ENCODE peak calls at places on chromosome 21, in six cellular contexts. O, N, P, Y, K and Q are unnamed samples.

GRCh38 chr21:25283720-25284119 is 323.6 kb downstream of the MRPL39 start:
- DNase-seq in P (peak), O (no peak), K (no peak), Y (no peak), N (no peak), Q (no peak)

GRCh38 chr21:35005825-35006224 is 43.3 kb downstream of the RUNX1 start:
- DNase-seq in Y (no peak), P (no peak), O (no peak), K (no peak), N (no peak), Q (no peak)

GRCh38 chr21:34807881-34808568 is 139.2 kb downstream of the CLIC6 start:
- DNase-seq in Y (no peak), P (peak), N (peak), O (no peak), K (peak), Q (peak)

GRCh38 chr21:35737425-35737824 is 322.9 kb downstream of the SETD4 start:
- DNase-seq in Y (no peak), K (no peak), O (no peak), P (no peak), N (no peak), Q (no peak)

GRCh38 chr21:28590026-28590425 is 402.7 kb downstream of the LTN1 start:
- DNase-seq in N (no peak), O (no peak), P (no peak), Y (no peak), K (no peak), Q (no peak)

GRCh38 chr21:29849735-29850176 is 90.0 kb downstream of the GRIK1 start:
- DNase-seq in P (peak), O (peak), K (peak), Y (no peak), N (peak), Q (no peak)

GRCh38 chr21:15437873-15438272 is 291.9 kb upstream of the USP25 start:
- DNase-seq in K (no peak), P (peak), N (no peak), O (no peak), Y (no peak), Q (no peak)

GRCh38 chr21:35075546-35075945 is 26.4 kb upstream of the RUNX1 start:
- DNase-seq in N (peak), P (no peak), Y (no peak), O (no peak), K (no peak), Q (no peak)

GRCh38 chr21:36522174-36522810 is 42.4 kb upstream of the CLDN14 start:
- DNase-seq in K (no peak), Y (no peak), N (no peak), P (no peak), O (no peak), Q (no peak)

GRCh38 chr21:20617130-20617529 is 381.1 kb upstream of the NCAM2 start:
- DNase-seq in N (no peak), K (peak), Y (no peak), P (no peak), O (no peak), Q (no peak)

GRCh38 chr21:22399717-22400520 is 1401.7 kb downstream of the NCAM2 start:
- DNase-seq in Y (no peak), O (no peak), P (no peak), N (no peak), K (no peak), Q (no peak)

GRCh38 chr21:36207577-36208320 is 51.1 kb downstream of the DOP1B start:
- DNase-seq in K (no peak), N (no peak), Y (no peak), O (no peak), P (peak), Q (no peak)

GRCh38 chr21:37532868-37533780 is 166.6 kb downstream of the DYRK1A start:
- DNase-seq in Y (no peak), O (peak), K (peak), N (peak), P (peak), Q (no peak)

GRCh38 chr21:36654341-36654740 is 44.6 kb upstream of the SIM2 start:
- DNase-seq in Y (no peak), N (no peak), K (peak), P (no peak), O (no peak), Q (no peak)

GRCh38 chr21:42235593-42235992 is 16.7 kb downstream of the ABCG1 start:
- DNase-seq in O (no peak), K (no peak), Y (no peak), P (no peak), N (no peak), Q (peak)

GRCh38 chr21:42234026-42234425 is 15.1 kb downstream of the ABCG1 start:
- DNase-seq in K (no peak), Y (no peak), P (no peak), O (no peak), N (no peak), Q (peak)

GRCh38 chr21:42236014-42236413 is 17.1 kb downstream of the ABCG1 start:
- DNase-seq in O (peak), K (peak), P (no peak), Y (no peak), N (peak), Q (peak)

GRCh38 chr21:42233067-42233981 is 14.4 kb downstream of the ABCG1 start:
- DNase-seq in N (peak), P (peak), O (peak), K (peak), Y (no peak), Q (peak)

DNA sequence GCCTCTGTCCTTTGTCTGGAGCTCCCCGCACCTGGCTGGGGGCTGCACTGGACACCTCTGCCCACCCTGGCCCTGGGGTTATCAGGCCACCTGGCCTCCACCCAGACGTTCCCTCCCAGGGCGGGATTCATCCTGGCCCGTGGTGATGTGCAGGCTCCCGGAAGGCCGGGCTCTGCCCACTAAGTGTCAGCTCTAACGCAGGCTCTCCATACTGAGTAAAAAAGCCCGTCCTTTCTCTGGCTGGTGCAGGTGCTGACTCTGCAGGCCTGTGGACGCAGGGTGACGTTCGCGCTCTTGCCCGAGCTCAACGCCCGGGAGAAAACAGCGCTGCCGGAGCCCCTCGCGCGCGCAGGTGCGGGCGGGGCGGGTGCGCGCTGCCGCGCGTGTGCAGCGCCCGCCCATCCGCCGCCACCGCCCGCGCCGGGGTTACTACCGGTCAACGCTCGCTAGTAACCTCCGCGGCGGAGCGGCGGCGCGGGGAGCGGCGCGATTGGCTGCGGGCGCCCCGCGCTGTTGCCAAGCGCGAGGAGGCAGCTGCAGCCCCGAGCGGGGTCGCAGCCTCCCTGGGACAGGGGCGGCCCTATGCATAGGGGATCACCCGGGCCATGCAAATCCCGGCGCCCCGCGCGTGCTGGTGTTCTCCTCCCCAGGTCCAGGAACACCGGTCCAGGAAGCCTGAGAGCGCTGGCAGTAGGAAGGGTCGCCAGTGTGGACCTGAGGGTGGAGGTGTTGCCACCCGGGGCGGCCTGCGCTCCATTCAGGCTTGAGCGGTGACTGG is 15.7 kb downstream of the ABCG1 start:
- DNase-seq in O (peak), N (peak), Y (no peak), K (peak), P (peak), Q (peak)
- TF ChIP-seq POLR2A in O (peak), N (peak), Y (no peak), K (no peak), P (peak), Q (no peak)

GRCh38 chr21:38819719-38820147 is 14.0 kb downstream of the ETS2 start:
- DNase-seq in K (peak), N (no peak), Y (no peak), O (peak), P (no peak), Q (no peak)

GRCh38 chr21:38818336-38818723 is 12.6 kb downstream of the ETS2 start:
- DNase-seq in K (no peak), N (no peak), O (no peak), Y (no peak), P (no peak), Q (no peak)

GRCh38 chr21:38816400-38816973 is 10.8 kb downstream of the ETS2 start:
- DNase-seq in K (no peak), Y (no peak), N (no peak), P (no peak), O (no peak), Q (no peak)

GRCh38 chr21:38819051-38819718 is 13.5 kb downstream of the ETS2 start:
- DNase-seq in O (no peak), Y (no peak), N (no peak), P (no peak), K (no peak), Q (no peak)

GRCh38 chr21:38817371-38818335 is 11.9 kb downstream of the ETS2 start:
- DNase-seq in O (peak), Y (no peak), N (peak), K (no peak), P (no peak), Q (no peak)
- TF ChIP-seq POLR2A in O (peak), Y (no peak), N (no peak), K (no peak), P (no peak), Q (no peak)

GRCh38 chr21:45140346-45140940 is 66.1 kb downstream of the ADARB1 start:
- DNase-seq in O (peak), Y (no peak), K (peak), P (peak), N (peak), Q (peak)
- TF ChIP-seq POLR2A in O (no peak), Y (no peak), K (no peak), P (no peak), N (no peak), Q (no peak)

GRCh38 chr21:44969066-44969649 is 29.3 kb downstream of the SLX9 start:
- DNase-seq in N (no peak), K (no peak), Y (no peak), P (no peak), O (no peak), Q (no peak)

GRCh38 chr21:44970766-44971671 is 31.2 kb downstream of the SLX9 start:
- DNase-seq in Y (no peak), N (no peak), K (no peak), P (no peak), O (no peak), Q (no peak)

GRCh38 chr21:44971672-44971995 is 31.8 kb downstream of the SLX9 start:
- DNase-seq in K (no peak), Y (no peak), O (no peak), P (no peak), N (no peak), Q (no peak)

GRCh38 chr21:44972301-44972814 is 32.5 kb downstream of the SLX9 start:
- DNase-seq in Y (no peak), O (no peak), N (no peak), P (no peak), K (no peak), Q (no peak)

GRCh38 chr21:44969965-44970755 is 30.3 kb downstream of the SLX9 start:
- DNase-seq in N (peak), Y (no peak), K (no peak), P (peak), O (no peak), Q (peak)
- TF ChIP-seq POLR2A in N (no peak), Y (no peak), K (no peak), P (no peak), O (no peak), Q (no peak)

DNA sequence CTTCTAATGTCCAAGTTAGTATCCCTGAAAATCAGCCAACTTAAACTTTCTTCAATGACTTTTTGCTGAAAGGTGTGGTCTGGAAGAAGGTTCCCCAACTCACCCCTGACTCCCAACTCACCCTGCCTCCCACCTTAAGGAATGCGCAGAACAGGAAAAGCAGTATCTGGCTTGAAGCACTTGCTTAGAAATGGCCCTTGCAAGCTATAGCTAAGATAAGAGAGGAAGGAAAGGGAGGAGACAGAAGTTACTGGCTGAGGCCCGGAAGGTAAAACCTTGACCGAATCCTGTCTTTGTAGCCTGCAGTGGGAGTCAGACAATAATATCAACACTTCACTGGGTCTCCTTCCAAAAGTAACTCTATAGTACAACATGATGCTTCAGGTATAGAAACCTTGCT is 2.9 kb downstream of the CYYR1 start:
- DNase-seq in K (no peak), O (no peak), Y (no peak), N (no peak), P (no peak), Q (no peak)
- TF ChIP-seq POLR2A in K (no peak), O (no peak), Y (no peak), N (no peak), P (no peak), Q (no peak)

DNA sequence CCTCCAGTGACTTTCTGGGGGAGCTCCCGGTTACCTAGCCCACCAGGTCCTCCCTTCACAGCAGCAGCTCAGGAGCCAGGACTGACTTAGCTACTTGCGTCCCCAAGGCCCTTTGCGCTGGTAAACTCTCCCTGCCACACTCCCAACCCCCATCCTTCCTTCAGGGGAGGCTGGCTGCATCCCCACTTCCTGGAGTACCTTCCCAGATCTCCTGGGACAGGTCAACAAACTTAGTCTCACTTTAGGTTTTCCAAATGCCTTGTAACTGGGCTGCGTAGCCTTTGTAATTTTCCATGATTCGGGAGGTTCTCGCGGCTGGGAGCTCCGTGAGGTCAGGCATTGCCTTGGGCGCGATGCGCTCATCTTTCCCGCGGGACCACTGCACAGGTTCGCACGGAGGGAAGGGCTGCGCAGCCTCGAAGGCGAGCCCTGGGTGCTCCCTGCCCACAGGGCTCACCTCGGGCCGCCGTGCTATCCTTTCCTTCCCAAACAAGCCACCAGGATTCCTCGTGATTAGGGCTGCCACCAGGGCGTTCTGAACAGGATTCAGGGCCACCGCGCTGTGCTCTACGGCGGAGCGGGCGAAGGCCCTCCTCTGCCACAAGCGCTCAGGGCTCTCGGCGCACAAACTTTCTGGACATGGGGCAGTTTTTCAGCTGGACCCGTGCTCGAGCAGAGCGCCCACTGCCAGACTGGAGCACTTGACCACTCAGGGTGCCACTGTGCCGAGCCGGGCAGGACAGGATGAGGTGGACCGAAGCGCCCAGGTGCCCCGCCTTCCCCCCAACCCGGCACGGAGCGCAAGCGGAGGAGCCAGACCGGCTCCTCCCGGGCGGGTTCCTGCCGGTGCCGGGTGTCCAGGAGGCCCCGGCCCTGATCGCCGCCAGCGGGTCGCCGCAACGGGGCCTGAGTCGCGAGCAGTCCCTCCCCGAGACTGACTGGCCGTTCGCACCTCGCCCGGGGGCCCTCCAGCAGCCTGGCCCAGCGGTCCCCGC is 1.1 kb downstream of the TMPRSS2 start:
- DNase-seq in K (peak), O (peak), Y (no peak), N (no peak), P (no peak), Q (no peak)
- TF ChIP-seq POLR2A in K (no peak), O (peak), Y (no peak), N (no peak), P (no peak), Q (no peak)

GRCh38 chr21:26846036-26846931 is 1.1 kb upstream of the ADAMTS1 start:
- DNase-seq in P (no peak), K (peak), Y (no peak), O (peak), N (peak), Q (peak)
- TF ChIP-seq POLR2A in P (no peak), K (no peak), Y (no peak), O (peak), N (no peak), Q (no peak)

GRCh38 chr21:32411366-32412161 is 942 bp upstream of the EVA1C start:
- DNase-seq in Y (peak), P (no peak), O (peak), K (peak), N (peak), Q (peak)
- TF ChIP-seq POLR2A in Y (no peak), P (no peak), O (peak), K (no peak), N (peak), Q (peak)

GRCh38 chr21:16983425-16983824 is 529.4 kb upstream of the CXADR start:
- DNase-seq in K (no peak), P (no peak), Y (no peak), O (no peak), N (no peak), Q (no peak)
- TF ChIP-seq POLR2A in K (no peak), P (no peak), Y (no peak), O (no peak), N (no peak), Q (no peak)

GRCh38 chr21:42971897-42972275 is 2.5 kb upstream of the PKNOX1 start:
- DNase-seq in K (peak), P (no peak), Y (no peak), O (no peak), N (no peak), Q (peak)

GRCh38 chr21:42975886-42976608 is 1.7 kb downstream of the PKNOX1 start:
- DNase-seq in K (no peak), Y (no peak), N (no peak), P (no peak), O (no peak), Q (peak)

GRCh38 chr21:42973991-42974831 is at the start of gene PKNOX1:
- DNase-seq in O (peak), K (peak), N (peak), Y (peak), P (peak), Q (peak)

GRCh38 chr21:42973309-42973990 is 912 bp upstream of the PKNOX1 start:
- DNase-seq in K (no peak), N (peak), Y (no peak), P (no peak), O (no peak), Q (peak)

DNA sequence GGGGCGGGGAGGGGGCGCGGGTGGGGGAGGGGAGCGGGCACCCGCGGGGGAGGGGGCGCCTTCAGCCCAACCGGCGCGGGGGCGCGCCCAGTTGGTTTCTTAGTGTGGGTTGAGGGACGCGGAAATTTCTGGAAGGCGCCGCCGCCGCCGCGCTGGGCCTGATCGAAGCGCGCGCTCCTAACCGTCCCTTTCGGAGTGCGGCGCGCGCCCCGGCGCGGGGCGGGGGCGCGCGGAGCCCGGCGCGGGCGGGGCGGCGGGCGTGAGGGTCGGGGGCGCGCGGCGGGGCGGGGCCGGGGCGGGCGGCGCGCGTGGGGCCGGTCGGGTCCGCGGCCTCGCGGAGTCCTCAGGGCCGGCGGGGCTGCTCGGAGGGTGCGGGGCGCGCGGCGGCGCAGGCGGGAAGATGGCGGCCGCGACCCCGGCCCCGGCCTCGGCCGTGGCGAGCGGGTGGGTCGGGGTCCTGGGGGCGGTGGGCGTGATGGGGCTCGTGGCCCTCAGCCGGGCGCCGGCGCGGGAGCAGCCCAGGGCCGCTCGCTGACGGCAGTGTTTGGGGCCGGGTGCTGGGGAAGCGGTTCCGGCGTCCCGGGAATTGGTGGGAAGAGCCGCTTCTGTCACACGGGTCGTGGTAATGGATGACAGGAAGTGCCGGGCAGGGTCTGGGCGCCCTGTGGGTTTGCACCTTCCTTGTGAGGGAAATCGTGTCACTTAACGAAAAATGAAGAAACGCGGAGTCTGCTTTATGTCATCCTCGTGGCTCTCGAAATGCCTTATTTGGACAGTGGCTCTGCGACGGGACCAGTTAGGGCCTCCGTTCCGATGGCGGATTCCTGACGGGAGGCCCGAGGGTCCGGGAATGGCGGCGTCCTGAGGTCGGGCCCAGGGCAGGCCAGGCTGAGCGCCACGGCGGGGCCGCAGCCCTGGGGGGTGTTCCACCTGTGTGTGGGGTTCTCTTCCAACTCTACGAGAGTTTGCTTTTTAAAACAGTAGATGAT is 764 bp downstream of the PKNOX1 start:
- DNase-seq in N (peak), P (peak), O (peak), Y (no peak), K (peak), Q (peak)
- TF ChIP-seq POLR2A in N (peak), P (peak), O (peak), Y (no peak), K (no peak), Q (no peak)